ENCODE peak calls at places on chromosome 2, in four cellular contexts. M is Caco-2, Q is adrenal gland, F is left ventricle myocardium inferior. D is an unnamed sample.

GRCh38 chr2:35538796-35539195 is 816.8 kb upstream of the CRIM1 start:
- DNase-seq in M (no peak), F (no peak), Q (no peak), D (no peak)

GRCh38 chr2:193371200-193371599 is 1176.5 kb upstream of the TMEFF2 start:
- DNase-seq in M (no peak), Q (no peak), F (no peak), D (no peak)

GRCh38 chr2:27509326-27509725 is 12.7 kb downstream of the GCKR start:
- DNase-seq in Q (no peak), M (no peak), F (no peak), D (no peak)

GRCh38 chr2:19796036-19796703 is 105.6 kb downstream of the TTC32 start:
- DNase-seq in M (no peak), Q (no peak), F (no peak), D (no peak)

GRCh38 chr2:23478933-23479683 is 94.1 kb downstream of the KLHL29 start:
- DNase-seq in Q (no peak), F (no peak), M (no peak), D (no peak)

GRCh38 chr2:23489471-23490400 is 104.8 kb downstream of the KLHL29 start:
- DNase-seq in M (no peak), Q (peak), F (no peak), D (no peak)

GRCh38 chr2:188326669-188327301 is 35.1 kb downstream of the GULP1 start:
- DNase-seq in Q (no peak), M (peak), F (no peak), D (no peak)

GRCh38 chr2:182694189-182694588 is 21.9 kb upstream of the DNAJC10 start:
- DNase-seq in F (no peak), M (no peak), Q (no peak), D (no peak)

GRCh38 chr2:23381498-23381897 is 3.5 kb upstream of the KLHL29 start:
- DNase-seq in M (no peak), Q (no peak), F (no peak), D (no peak)

GRCh38 chr2:240170354-240170735 is 29.9 kb upstream of the OTOS start:
- DNase-seq in Q (no peak), M (no peak), F (no peak), D (no peak)

GRCh38 chr2:126802774-126803421 is 95.8 kb upstream of the TEX51 start:
- DNase-seq in F (no peak), Q (no peak), M (no peak), D (no peak)

GRCh38 chr2:191869178-191869577 is 22.3 kb upstream of the CAVIN2 start:
- DNase-seq in F (no peak), M (peak), Q (peak), D (no peak)

GRCh38 chr2:78861546-78861945 is 164.0 kb upstream of the REG3G start:
- DNase-seq in M (peak), Q (peak), F (no peak), D (peak)

GRCh38 chr2:9830685-9831410 is 12.4 kb upstream of the TAF1B start:
- DNase-seq in Q (no peak), M (peak), F (no peak), D (no peak)

GRCh38 chr2:163157411-163157810 is 318.8 kb upstream of the KCNH7 start:
- DNase-seq in M (no peak), F (no peak), Q (no peak), D (no peak)

GRCh38 chr2:204437815-204438766 is 107.2 kb upstream of the PARD3B start:
- DNase-seq in M (no peak), Q (no peak), F (no peak), D (no peak)

GRCh38 chr2:96099861-96100798 is 16.2 kb downstream of the ADRA2B start:
- DNase-seq in Q (peak), M (no peak), F (peak), D (no peak)

GRCh38 chr2:96928277-96928781 is 58.1 kb downstream of the FAM178B start:
- DNase-seq in Q (no peak), M (no peak), F (no peak), D (no peak)

GRCh38 chr2:177295479-177295878 is 31.0 kb upstream of the NFE2L2 start:
- DNase-seq in Q (peak), M (no peak), F (no peak), D (no peak)

GRCh38 chr2:124209441-124209840 is 184.4 kb downstream of the CNTNAP5 start:
- DNase-seq in F (no peak), M (no peak), Q (no peak), D (no peak)

GRCh38 chr2:142596334-142597088 is 281.0 kb upstream of the KYNU start:
- DNase-seq in M (no peak), F (no peak), Q (no peak), D (no peak)

GRCh38 chr2:202982779-202983491 is 31.7 kb upstream of the NBEAL1 start:
- DNase-seq in M (no peak), Q (no peak), F (no peak), D (no peak)

GRCh38 chr2:53600835-53601234 is 166.8 kb upstream of the CHAC2 start:
- DNase-seq in Q (peak), M (no peak), F (no peak), D (no peak)

GRCh38 chr2:49753344-49753930 is 599.1 kb upstream of the FSHR start:
- DNase-seq in Q (no peak), F (no peak), M (no peak), D (no peak)

GRCh38 chr2:201194097-201194496 is 11.2 kb downstream of the CASP10 start:
- DNase-seq in Q (no peak), F (no peak), M (no peak), D (no peak)

GRCh38 chr2:207939342-207940108 is 85.8 kb downstream of the PLEKHM3 start:
- DNase-seq in M (no peak), F (no peak), Q (no peak), D (no peak)

GRCh38 chr2:8628870-8629209 is 53.0 kb upstream of the ID2 start:
- DNase-seq in M (no peak), Q (no peak), F (no peak), D (no peak)

GRCh38 chr2:152473151-152473857 is 138.3 kb downstream of the FMNL2 start:
- DNase-seq in Q (no peak), F (no peak), M (no peak), D (no peak)

DNA sequence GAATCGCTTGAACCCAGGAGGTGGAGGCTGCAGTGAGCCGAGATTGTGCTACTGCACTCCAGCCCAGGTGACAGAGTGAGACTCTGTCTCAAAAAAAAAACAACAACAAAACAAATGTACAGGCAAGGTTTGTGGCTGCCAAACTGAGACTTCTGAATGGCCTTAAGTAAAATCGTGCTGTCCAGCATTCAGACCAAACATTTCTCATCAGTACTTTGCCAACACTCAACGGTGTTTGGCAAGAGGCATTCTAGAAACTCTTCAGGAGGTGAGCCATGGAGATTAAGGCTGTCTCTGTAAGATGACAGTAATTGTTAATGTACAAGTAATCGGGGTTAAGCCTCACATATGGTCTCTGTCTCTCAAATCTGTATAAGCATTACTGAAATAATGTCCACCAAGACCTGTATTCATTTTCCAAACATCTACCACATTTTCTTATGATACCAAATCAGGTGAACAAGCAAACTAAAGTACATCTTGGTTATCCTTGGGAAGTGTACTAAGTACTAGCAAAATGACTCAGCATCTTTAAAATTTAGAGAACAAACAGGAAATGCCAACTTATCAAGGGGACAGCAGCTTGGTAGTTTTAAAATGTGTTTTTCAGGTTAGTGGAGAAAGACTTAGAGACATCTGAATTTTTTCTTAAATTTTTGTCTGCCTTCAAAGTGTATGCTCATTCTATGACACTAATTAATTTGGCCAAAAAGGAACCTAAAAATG is 29.3 kb downstream of the SERPINE2 start:
- DNase-seq in M (no peak), Q (no peak), F (no peak), D (no peak)
- H3K4me3 ChIP-seq in M (no peak), Q (no peak), F (no peak), D (no peak)

DNA sequence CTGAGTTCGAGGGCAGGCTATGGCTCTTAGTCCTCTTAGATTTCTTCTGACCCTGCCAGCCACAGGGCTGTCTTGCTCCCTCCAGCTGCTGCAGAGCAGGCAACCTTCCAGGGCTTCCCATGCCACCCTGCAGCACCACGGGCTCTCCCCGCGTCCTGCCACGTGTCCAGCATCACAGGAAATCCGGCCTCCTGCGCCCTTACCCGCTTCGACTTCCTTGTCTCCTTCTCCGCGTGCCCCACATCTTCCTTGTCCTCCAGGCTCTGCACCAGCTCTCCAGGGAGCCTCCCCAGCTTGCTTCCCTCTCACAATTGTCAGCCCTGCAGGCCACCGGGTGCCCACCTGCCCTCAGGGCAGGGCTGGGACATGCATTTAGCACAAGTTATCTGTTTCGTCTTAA is 253.5 kb downstream of the DCDC2C start:
- DNase-seq in F (no peak), Q (no peak), M (no peak), D (no peak)
- H3K4me3 ChIP-seq in F (no peak), Q (no peak), M (no peak), D (no peak)

DNA sequence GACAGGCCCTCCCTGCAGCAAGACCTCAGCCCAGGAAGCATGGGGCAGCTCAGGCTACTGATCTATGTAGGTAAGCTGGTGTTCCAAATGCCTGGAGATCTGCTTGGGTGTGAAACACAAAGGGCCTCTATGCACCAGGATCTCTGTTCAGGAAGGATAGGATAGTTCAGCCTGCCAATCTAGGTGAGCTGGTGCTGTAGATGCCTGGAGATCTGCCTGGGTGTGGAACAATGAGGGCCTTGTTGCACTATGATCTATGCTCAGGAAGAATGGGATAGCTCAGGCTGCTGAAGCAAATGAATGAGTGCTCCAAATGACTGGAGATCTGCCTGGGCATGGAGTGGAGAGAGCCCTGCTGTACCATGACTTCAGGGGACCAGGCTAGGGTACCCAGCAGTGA is 48.9 kb upstream of the MYL1 start:
- DNase-seq in Q (no peak), M (no peak), F (no peak), D (no peak)
- H3K4me3 ChIP-seq in Q (no peak), M (no peak), F (no peak), D (no peak)

GRCh38 chr2:241701155-241701404 is 759 bp upstream of the ING5 start:
- DNase-seq in Q (no peak), F (no peak), M (no peak), D (peak)

GRCh38 chr2:241702405-241703127 is 727 bp downstream of the ING5 start:
- DNase-seq in F (peak), Q (peak), M (peak), D (peak)

GRCh38 chr2:241703128-241703604 is 1.3 kb downstream of the ING5 start:
- DNase-seq in M (no peak), F (no peak), Q (no peak), D (no peak)

GRCh38 chr2:241701405-241702154 is at the start of gene ING5:
- DNase-seq in M (peak), F (peak), Q (peak), D (peak)

GRCh38 chr2:241702155-241702404 is 241 bp downstream of the ING5 start:
- DNase-seq in F (no peak), Q (no peak), M (no peak), D (no peak)
- H3K4me3 ChIP-seq in F (peak), Q (peak), M (peak), D (peak)

DNA sequence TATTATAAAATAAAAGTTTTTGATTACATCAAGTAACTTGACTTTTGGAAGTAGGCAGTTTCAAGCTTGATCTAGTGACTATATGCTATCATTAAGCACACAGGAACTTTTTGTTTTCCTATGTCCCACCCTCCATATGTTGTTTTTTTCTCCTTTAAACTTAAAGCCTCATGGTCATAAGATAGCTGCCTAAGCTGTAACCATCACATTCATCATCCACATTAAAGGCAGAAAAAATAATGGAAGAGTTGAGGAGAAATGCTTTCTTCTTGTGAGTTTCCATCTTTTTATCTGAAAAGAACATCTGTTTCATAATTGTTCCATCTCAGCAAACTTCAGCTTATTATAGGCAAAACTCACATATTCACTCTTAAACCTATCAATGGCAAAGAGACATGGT is 630.4 kb downstream of the STK39 start:
- DNase-seq in Q (no peak), F (no peak), M (no peak), D (no peak)
- H3K4me3 ChIP-seq in Q (no peak), F (no peak), M (no peak), D (no peak)

GRCh38 chr2:73072416-73072815 is 904 bp upstream of the SFXN5 start:
- DNase-seq in M (no peak), Q (no peak), F (no peak), D (no peak)
- H3K4me3 ChIP-seq in M (no peak), Q (peak), F (peak), D (no peak)

D was measured in Jurkat, Clone E6-1.